ENCODE peak calls at places on chromosomes 11 and 22, in four cellular contexts. Q is psoas muscle; N is fibroblast of the aortic adventitia; X is CD8-positive, alpha-beta memory T cell. A is an unnamed sample.
A peak's percentile ranks its signal among the peaks of the same experiment; 100 is the strongest.

GRCh38 chr22:26671317-26672059 is 14.1 kb downstream of the MIAT start:
- DNase-seq in Q (peak; percentile 33), N (no peak), X (peak; percentile 89), A (no peak)

GRCh38 chr22:48675141-48675827 is 1152.4 kb downstream of the BRD1 start:
- DNase-seq in N (no peak), Q (no peak), X (peak; percentile 34), A (no peak)

GRCh38 chr22:19855504-19856409 is 1.1 kb upstream of the GNB1L start:
- DNase-seq in N (peak; percentile 58), Q (peak; percentile 66), X (peak; percentile 56), A (peak; percentile 75)

GRCh38 chr11:108654994-108655631 is 9.8 kb upstream of the DDX10 start:
- DNase-seq in N (peak; percentile 70), X (no peak), Q (no peak), A (peak; percentile 66)

GRCh38 chr22:49934144-49934890 is 15.9 kb downstream of the CRELD2 start:
- DNase-seq in Q (peak; percentile 81), X (peak; percentile 73), N (peak; percentile 32), A (peak; percentile 69)

GRCh38 chr22:23217171-23218052 is 37.1 kb downstream of the BCR start:
- DNase-seq in X (no peak), N (no peak), Q (no peak), A (no peak)

GRCh38 chr11:123371506-123372297 is 58.4 kb upstream of the GRAMD1B start:
- DNase-seq in N (no peak), X (no peak), Q (no peak), A (no peak)

GRCh38 chr11:8222820-8223512 is 40.7 kb downstream of the LMO1 start:
- DNase-seq in Q (no peak), N (no peak), X (no peak), A (no peak)

GRCh38 chr11:58905141-58905715 is 34.1 kb upstream of the GLYATL1 start:
- DNase-seq in X (no peak), N (peak; percentile 63), Q (peak; percentile 36), A (peak; percentile 66)

GRCh38 chr11:720017-720641 is 14.1 kb downstream of the EPS8L2 start:
- DNase-seq in N (no peak), Q (no peak), X (no peak), A (no peak)

GRCh38 chr11:73982595-73982989 is at the start of gene UCP2:
- DNase-seq in Q (peak; percentile 91), X (peak; percentile 88), N (peak; percentile 41), A (no peak)

DNA sequence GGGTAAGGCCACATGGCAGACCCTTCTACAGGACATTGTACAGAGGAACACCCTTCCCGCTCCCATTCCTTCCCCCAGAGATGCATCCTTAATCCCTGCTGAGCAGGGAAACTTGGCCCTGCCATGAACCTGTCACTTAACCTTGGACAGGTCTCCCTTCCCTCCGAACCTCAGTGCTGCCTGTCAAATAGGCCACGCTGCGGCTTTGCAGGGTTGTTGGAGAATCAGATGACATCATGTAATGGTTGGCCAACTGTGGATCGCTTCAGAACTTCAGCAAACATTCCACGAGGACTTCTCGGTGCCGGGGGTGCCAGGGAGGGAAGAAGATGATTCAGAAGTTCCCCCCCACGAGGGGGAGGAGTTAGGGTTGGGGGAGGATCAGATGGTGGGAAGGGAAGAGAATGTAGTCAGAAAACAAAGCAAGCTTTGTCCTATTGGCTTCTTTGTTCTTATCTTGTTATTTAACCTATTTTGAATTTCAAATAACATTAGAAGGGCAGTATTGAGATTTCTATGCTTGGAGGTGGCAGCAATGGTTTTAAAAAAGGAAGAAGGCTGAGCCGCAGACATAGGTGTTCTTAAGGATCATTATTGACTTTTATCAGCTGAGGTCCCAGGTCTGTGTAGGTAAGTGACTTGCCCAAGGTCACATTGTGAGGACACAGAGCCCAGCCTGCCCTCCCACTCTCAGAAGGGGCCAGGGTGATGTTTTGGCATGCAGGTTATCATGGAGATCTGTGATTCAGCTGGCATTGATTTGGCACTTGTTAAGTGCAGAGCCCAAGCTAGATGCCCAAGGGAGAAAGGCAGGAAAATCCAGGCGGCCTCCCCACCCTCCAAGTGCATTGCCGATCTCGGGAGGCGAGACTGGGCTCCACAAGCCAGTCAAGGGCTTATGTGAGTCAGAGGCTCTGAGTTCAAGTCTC is 3.1 kb downstream of the CDC42EP1 start:
- DNase-seq in N (peak; percentile 94), X (no peak), Q (peak; percentile 83), A (peak; percentile 94)
- H3K4me3 ChIP-seq in N (peak overlapping the region; percentile 47), X (no peak overlapping the region), Q (peak overlapping the region; percentile 72), A (peak overlapping the region; percentile 19)

DNA sequence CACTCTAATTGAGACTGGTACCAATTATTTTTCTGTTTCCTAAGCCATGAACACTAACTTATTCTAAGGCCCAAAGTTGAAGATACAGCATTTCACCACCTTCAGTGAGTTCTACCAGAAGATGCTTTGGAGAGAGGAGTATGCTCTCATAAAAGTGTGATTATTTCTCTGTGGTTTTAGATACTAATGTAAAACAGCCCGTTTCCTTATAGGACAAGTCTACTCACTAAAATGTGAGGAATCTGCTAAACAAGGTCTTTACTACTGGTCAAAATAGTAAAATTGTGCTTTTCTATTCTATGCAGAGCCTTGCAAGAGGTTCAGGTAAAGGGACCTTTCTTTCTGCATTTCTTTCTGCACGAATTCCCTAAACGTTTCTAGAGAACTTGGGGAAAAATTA is 2.4 kb downstream of the LGR4 start:
- DNase-seq in X (no peak), Q (no peak), N (no peak), A (no peak)
- H3K4me3 ChIP-seq in X (no peak overlapping the region), Q (peak overlapping the region; percentile 88), N (peak overlapping the region; percentile 19), A (no peak overlapping the region)

DNA sequence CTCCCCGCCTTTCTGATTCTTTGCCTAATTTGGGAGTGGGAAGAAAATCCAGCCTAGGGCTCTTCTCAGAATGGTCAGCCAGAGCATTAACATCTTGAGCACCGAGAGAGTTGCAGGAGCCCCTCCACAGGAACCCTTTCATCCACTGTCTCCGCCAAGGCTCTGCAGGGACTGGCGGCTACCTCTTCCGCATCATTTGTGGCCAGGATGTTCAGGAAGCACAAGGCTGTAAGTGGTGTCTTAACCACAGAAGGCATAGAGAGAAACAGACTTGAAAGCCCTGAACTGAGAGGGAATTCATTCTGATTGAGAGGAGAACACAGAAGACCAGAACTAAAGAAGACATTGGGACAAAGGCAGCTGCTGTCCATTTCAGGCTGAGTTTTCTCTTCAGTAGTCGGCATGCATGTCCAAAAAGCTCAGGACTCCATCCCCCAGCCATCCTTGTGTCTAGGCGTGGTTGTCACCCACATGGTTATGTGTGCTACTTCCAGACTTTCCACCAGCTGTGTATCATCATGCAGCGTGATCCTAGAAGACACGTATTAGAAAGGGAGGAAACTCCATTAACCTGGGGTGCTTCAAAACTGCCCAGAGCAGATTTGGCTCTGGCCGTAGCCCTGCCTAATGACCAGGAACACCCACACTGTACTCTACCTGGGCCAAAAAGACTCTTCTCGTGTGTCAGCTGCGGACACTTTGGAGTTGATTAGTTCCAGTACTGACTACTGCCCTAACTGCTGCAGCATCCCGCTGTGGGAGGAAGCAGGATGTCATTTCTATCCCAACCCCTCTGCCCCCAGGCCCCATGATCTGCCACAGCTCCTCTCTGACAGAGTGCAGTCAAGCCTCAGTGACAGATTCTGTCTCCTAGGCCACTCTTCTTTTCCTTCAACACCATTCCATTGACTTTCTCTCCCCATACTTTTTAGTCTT is 725.1 kb downstream of the NTM start:
- DNase-seq in X (no peak), N (no peak), Q (no peak), A (no peak)
- H3K4me3 ChIP-seq in X (no peak overlapping the region), N (no peak overlapping the region), Q (no peak overlapping the region), A (no peak overlapping the region)

DNA sequence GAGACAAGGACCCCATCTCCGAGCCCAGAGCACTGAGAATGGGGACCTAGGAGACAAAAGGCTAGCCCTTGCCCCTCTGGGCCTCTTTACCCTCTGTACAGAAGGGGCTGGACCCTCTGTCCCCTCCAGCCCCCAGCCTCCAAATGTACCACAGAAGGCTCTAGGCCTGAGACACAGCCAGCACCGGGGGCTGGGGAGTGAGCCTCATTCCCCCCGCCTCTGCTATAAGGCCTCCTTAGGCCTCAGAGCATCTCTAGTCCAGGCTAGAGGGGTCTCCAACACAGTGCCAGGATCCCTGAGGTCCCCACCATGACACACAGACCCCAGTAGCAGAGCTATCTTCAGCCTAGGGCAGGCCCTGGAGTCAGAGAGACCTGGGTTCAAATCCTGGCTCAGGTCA is 4.8 kb downstream of the SMTN start:
- DNase-seq in X (no peak), Q (no peak), N (no peak), A (no peak)
- H3K4me3 ChIP-seq in X (no peak overlapping the region), Q (peak overlapping the region; percentile 89), N (no peak overlapping the region), A (no peak overlapping the region)

GRCh38 chr11:121445071-121445768 is 6.9 kb upstream of the SORL1 start:
- DNase-seq in Q (no peak), N (no peak), X (no peak), A (no peak)
- H3K4me3 ChIP-seq in Q (no peak overlapping the region), N (no peak overlapping the region), X (no peak overlapping the region), A (no peak overlapping the region)

DNA sequence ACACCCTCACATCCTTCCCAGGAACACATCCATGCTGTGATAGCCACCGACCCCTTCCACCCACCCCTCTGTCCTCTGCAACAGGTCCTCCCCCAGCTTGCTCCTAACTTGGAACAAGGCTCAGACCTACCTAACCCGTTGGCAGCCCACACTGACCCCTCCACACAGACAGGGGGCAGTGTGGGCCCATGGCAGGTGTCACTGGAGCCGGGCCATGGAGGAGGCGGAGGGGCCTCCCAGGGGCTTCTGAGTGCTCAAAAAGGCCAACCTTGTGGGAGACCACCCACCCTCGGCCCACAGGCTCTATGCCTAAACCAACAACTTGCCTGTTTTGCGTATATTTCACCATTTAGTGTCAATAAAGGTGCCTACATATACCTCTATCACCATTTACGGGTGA is 57.0 kb downstream of the CERK start:
- DNase-seq in N (no peak), Q (no peak), X (no peak), A (no peak)
- H3K4me3 ChIP-seq in N (no peak overlapping the region), Q (no peak overlapping the region), X (no peak overlapping the region), A (no peak overlapping the region)